ENCODE peak calls at places on chromosomes 7 and 10, in six cellular contexts. I, T, F, R, O and B are unnamed samples.

GRCh38 chr7:44534501-44534900 is 6.6 kb downstream of the NPC1L1 start:
- DNase-seq in I (peak), T (peak), F (peak), R (no peak), O (peak), B (peak)

GRCh38 chr10:103683851-103684250 is 171.5 kb downstream of the SH3PXD2A start:
- DNase-seq in I (no peak), T (peak), F (no peak), R (no peak), O (no peak), B (no peak)

GRCh38 chr7:6315786-6316185 is 43.4 kb upstream of the CYTH3 start:
- DNase-seq in I (no peak), T (no peak), F (no peak), R (no peak), O (no peak), B (no peak)

GRCh38 chr7:135414850-135415439 is 95.0 kb downstream of the CNOT4 start:
- DNase-seq in I (peak), T (peak), F (no peak), R (peak), O (peak), B (peak)

GRCh38 chr7:79452032-79452494 is 1.4 kb downstream of the MAGI2 start:
- DNase-seq in I (peak), T (peak), F (peak), R (peak), O (peak), B (peak)

GRCh38 chr7:79548616-79549206 is 95.2 kb upstream of the MAGI2 start:
- DNase-seq in I (peak), T (peak), F (no peak), R (no peak), O (no peak), B (peak)

GRCh38 chr7:38318241-38318640 is 44.8 kb upstream of the TARP start:
- DNase-seq in I (no peak), T (no peak), F (no peak), R (no peak), O (no peak), B (peak)

GRCh38 chr7:108417926-108418325 is 38.3 kb downstream of the NRCAM start:
- DNase-seq in I (no peak), T (no peak), F (no peak), R (no peak), O (no peak), B (no peak)

GRCh38 chr7:25775999-25776736 is 375.8 kb upstream of the NFE2L3 start:
- DNase-seq in I (no peak), T (no peak), F (no peak), R (no peak), O (no peak), B (no peak)

GRCh38 chr10:59870152-59870551 is 36.2 kb downstream of the CCDC6 start:
- DNase-seq in I (no peak), T (no peak), F (no peak), R (no peak), O (no peak), B (no peak)

GRCh38 chr7:128849804-128850490 is 12.7 kb upstream of the ATP6V1F start:
- DNase-seq in I (no peak), T (no peak), F (no peak), R (no peak), O (no peak), B (no peak)

GRCh38 chr7:151440799-151441443 is 980 bp upstream of the CRYGN start:
- DNase-seq in I (no peak), T (no peak), F (no peak), R (no peak), O (no peak), B (no peak)

GRCh38 chr10:63114031-63114814 is 18.9 kb upstream of the NRBF2 start:
- DNase-seq in I (peak), T (no peak), F (no peak), R (peak), O (peak), B (peak)

GRCh38 chr10:133166828-133167692 is 7.0 kb downstream of the KNDC1 start:
- DNase-seq in I (no peak), T (no peak), F (no peak), R (no peak), O (no peak), B (no peak)

GRCh38 chr10:28094121-28094520 is 95.2 kb upstream of the ODAD2 start:
- DNase-seq in I (no peak), T (no peak), F (no peak), R (no peak), O (no peak), B (no peak)

GRCh38 chr7:2812831-2813230 is 31.3 kb downstream of the GNA12 start:
- DNase-seq in I (no peak), T (peak), F (no peak), R (no peak), O (no peak), B (no peak)

GRCh38 chr10:79116801-79117723 is 48.3 kb downstream of the ZMIZ1 start:
- DNase-seq in I (no peak), T (no peak), F (no peak), R (peak), O (peak), B (no peak)

GRCh38 chr10:49605177-49605938 is 4.8 kb upstream of the SLC18A3 start:
- DNase-seq in I (no peak), T (peak), F (no peak), R (no peak), O (no peak), B (peak)

GRCh38 chr7:83863906-83864305 is 215.0 kb upstream of the SEMA3E start:
- DNase-seq in I (no peak), T (no peak), F (no peak), R (no peak), O (no peak), B (no peak)

GRCh38 chr7:131774419-131775220 is 218.2 kb upstream of the PODXL start:
- DNase-seq in I (no peak), T (peak), F (no peak), R (no peak), O (no peak), B (peak)

GRCh38 chr7:132155715-132156114 is 420.6 kb downstream of the PLXNA4 start:
- DNase-seq in I (no peak), T (no peak), F (no peak), R (no peak), O (no peak), B (no peak)

GRCh38 chr10:133030791-133031190 is 56.9 kb upstream of the ADGRA1 start:
- DNase-seq in I (no peak), T (peak), F (no peak), R (no peak), O (peak), B (no peak)

GRCh38 chr10:667096-667495 is 22.4 kb downstream of the DIP2C start:
- DNase-seq in I (no peak), T (peak), F (no peak), R (no peak), O (peak), B (no peak)

GRCh38 chr10:71771204-71771603 is 2.1 kb downstream of the VSIR start:
- DNase-seq in I (no peak), T (no peak), F (no peak), R (peak), O (peak), B (no peak)

GRCh38 chr10:24869354-24870016 is 82.9 kb downstream of the PRTFDC1 start:
- DNase-seq in I (no peak), T (no peak), F (no peak), R (no peak), O (no peak), B (no peak)

GRCh38 chr10:119502618-119503155 is 39.8 kb downstream of the RGS10 start:
- DNase-seq in I (no peak), T (peak), F (no peak), R (no peak), O (no peak), B (no peak)

GRCh38 chr10:34081948-34082347 is 733.1 kb downstream of the PARD3 start:
- DNase-seq in I (peak), T (peak), F (no peak), R (no peak), O (no peak), B (no peak)

GRCh38 chr10:79190740-79191261 is 122.0 kb downstream of the ZMIZ1 start:
- DNase-seq in I (no peak), T (no peak), F (no peak), R (no peak), O (no peak), B (no peak)

GRCh38 chr7:150370612-150371071 is 2.0 kb downstream of the REPIN1 start:
- DNase-seq in I (peak), T (no peak), F (no peak), R (no peak), O (no peak), B (peak)

GRCh38 chr10:29199344-29199743 is 89.5 kb upstream of the LYZL1 start:
- DNase-seq in I (no peak), T (peak), F (no peak), R (no peak), O (no peak), B (no peak)

GRCh38 chr10:17088118-17088806 is 41.3 kb downstream of the CUBN start:
- DNase-seq in I (peak), T (no peak), F (no peak), R (no peak), O (no peak), B (peak)

GRCh38 chr10:24415455-24416169 is 206.7 kb downstream of the KIAA1217 start:
- DNase-seq in I (no peak), T (peak), F (no peak), R (peak), O (peak), B (peak)

GRCh38 chr10:15624405-15625191 is 95.1 kb downstream of the ITGA8 start:
- DNase-seq in I (no peak), T (no peak), F (no peak), R (no peak), O (no peak), B (no peak)

GRCh38 chr10:123284022-123284421 is 129.8 kb downstream of the BUB3 start:
- DNase-seq in I (peak), T (peak), F (no peak), R (no peak), O (no peak), B (peak)

GRCh38 chr10:50511512-50512213 is 112.1 kb downstream of the SGMS1 start:
- DNase-seq in I (peak), T (no peak), F (no peak), R (no peak), O (no peak), B (peak)

GRCh38 chr7:44148961-44149550 is 7.9 kb upstream of the MYL7 start:
- DNase-seq in I (no peak), T (peak), F (no peak), R (no peak), O (no peak), B (no peak)

GRCh38 chr10:69439350-69439739 is 11.9 kb upstream of the TSPAN15 start:
- DNase-seq in I (no peak), T (no peak), F (no peak), R (peak), O (peak), B (peak)
- TF ChIP-seq CTCF in I (no peak), T (no peak), F (no peak), R (no peak), O (no peak), B (no peak)

GRCh38 chr7:139106959-139107358 is 2.6 kb downstream of the ZC3HAV1 start:
- DNase-seq in I (no peak), T (no peak), F (no peak), R (no peak), O (no peak), B (no peak)
- H3K4me3 ChIP-seq in I (peak), T (peak), F (peak), R (no peak), O (no peak), B (no peak)

DNA sequence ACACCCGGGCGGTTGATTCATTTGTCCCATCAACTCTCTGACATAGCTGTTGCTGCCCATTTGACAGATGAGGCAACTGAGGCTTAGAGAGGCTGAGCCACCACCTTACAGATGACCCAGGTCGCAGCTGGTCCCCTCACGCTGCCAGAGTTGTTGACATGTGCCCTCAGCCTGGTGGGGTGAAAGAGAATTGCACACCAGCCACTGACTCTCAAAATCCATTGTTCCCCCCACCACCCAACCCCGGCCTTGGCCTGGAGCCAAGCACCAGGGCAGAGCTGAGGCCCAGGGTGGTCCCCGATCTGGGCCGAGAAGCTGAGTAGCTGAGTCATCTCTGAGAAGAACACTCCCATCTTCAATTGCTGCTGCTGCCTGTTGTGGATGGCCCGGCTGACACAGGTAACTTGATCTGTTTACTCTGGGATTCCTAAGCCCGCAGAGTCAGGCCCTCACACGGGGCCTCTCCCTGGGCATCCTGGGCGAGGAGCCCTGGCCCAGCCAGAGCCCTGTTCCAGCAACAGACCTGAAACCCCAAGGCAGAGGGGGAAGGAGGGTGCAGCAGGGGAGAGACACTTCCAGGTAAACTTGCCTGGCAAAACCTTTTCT is 27.5 kb downstream of the PVRIG start:
- DNase-seq in I (peak), T (peak), F (no peak), R (peak), O (peak), B (peak)
- TF ChIP-seq CTCF in I (peak), T (peak), F (no peak), R (no peak), O (no peak), B (no peak)

GRCh38 chr7:23108995-23109394 is 3.4 kb downstream of the KLHL7 start:
- DNase-seq in I (no peak), T (no peak), F (no peak), R (no peak), O (no peak), B (no peak)

GRCh38 chr7:23106801-23107713 is 1.5 kb downstream of the KLHL7 start:
- DNase-seq in I (no peak), T (no peak), F (no peak), R (no peak), O (no peak), B (no peak)

GRCh38 chr7:23106491-23106800 is 861 bp downstream of the KLHL7 start:
- DNase-seq in I (no peak), T (peak), F (peak), R (no peak), O (peak), B (no peak)

GRCh38 chr7:23109470-23109869 is 3.9 kb downstream of the KLHL7 start:
- DNase-seq in I (no peak), T (no peak), F (no peak), R (no peak), O (no peak), B (no peak)

GRCh38 chr7:23107781-23108180 is 2.2 kb downstream of the KLHL7 start:
- DNase-seq in I (no peak), T (no peak), F (no peak), R (no peak), O (no peak), B (no peak)
- H3K4me3 ChIP-seq in I (peak), T (peak), F (no peak), R (peak), O (no peak), B (peak)

GRCh38 chr7:102413611-102414010 is 17.4 kb downstream of the PRKRIP1 start:
- DNase-seq in I (no peak), T (no peak), F (no peak), R (no peak), O (no peak), B (no peak)

GRCh38 chr7:102410123-102410522 is 14.0 kb downstream of the PRKRIP1 start:
- DNase-seq in I (no peak), T (no peak), F (no peak), R (no peak), O (no peak), B (peak)

GRCh38 chr7:102413071-102413470 is 16.9 kb downstream of the PRKRIP1 start:
- DNase-seq in I (no peak), T (no peak), F (no peak), R (no peak), O (no peak), B (no peak)

GRCh38 chr7:102410918-102411317 is 14.8 kb downstream of the PRKRIP1 start:
- DNase-seq in I (no peak), T (no peak), F (no peak), R (no peak), O (no peak), B (no peak)

GRCh38 chr7:102412548-102412947 is 16.4 kb downstream of the PRKRIP1 start:
- DNase-seq in I (no peak), T (peak), F (peak), R (no peak), O (no peak), B (peak)
- TF ChIP-seq CTCF in I (peak), T (peak), F (peak), R (peak), O (peak), B (peak)